ENCODE peak calls at places on chromosomes 16 and 17, in ten cellular contexts. R, U, A, V, D, F, W, S, B and Y are unnamed samples.

GRCh38 chr16:2719328-2720062 is 529 bp downstream of the PRSS27 start:
- DNase-seq in R (peak; percentile 79), U (peak; percentile 68), A (no peak), V (peak; percentile 80), D (no peak), F (no peak), W (no peak), S (no peak), B (peak; percentile 49), Y (no peak)

GRCh38 chr17:62075308-62075815 is 10.3 kb upstream of the MED13 start:
- DNase-seq in R (no peak), U (no peak), A (no peak), V (no peak), D (no peak), F (no peak), W (no peak), S (no peak), B (no peak), Y (no peak)

GRCh38 chr17:59365383-59365981 is 34.0 kb downstream of the YPEL2 start:
- DNase-seq in R (no peak), U (no peak), A (no peak), V (no peak), D (peak; percentile 87), F (peak; percentile 45), W (no peak), S (peak; percentile 53), B (peak; percentile 52), Y (no peak)

GRCh38 chr17:66301864-66302741 is at the start of gene PRKCA:
- DNase-seq in R (peak; percentile 81), U (peak; percentile 81), A (peak; percentile 29), V (peak; percentile 84), D (peak; percentile 79), F (peak; percentile 52), W (peak; percentile 38), S (peak; percentile 86), B (peak; percentile 54), Y (peak; percentile 64)

GRCh38 chr16:81521141-81521626 is 76.6 kb downstream of the CMIP start:
- DNase-seq in R (no peak), U (peak; percentile 44), A (no peak), V (peak; percentile 63), D (peak; percentile 52), F (no peak), W (peak; percentile 48), S (no peak), B (no peak), Y (no peak)

GRCh38 chr17:2093349-2093748 is 38.4 kb downstream of the HIC1 start:
- DNase-seq in R (no peak), U (peak; percentile 77), A (no peak), V (no peak), D (no peak), F (no peak), W (no peak), S (no peak), B (no peak), Y (no peak)

GRCh38 chr16:85903576-85903975 is 4.6 kb downstream of the IRF8 start:
- DNase-seq in R (no peak), U (no peak), A (no peak), V (no peak), D (no peak), F (no peak), W (no peak), S (no peak), B (no peak), Y (no peak)

GRCh38 chr17:37358098-37358829 is 17.5 kb upstream of the C17orf78 start:
- DNase-seq in R (peak; percentile 80), U (peak; percentile 43), A (no peak), V (peak; percentile 57), D (peak; percentile 71), F (peak; percentile 78), W (peak; percentile 36), S (peak; percentile 77), B (peak; percentile 81), Y (peak; percentile 68)

GRCh38 chr16:69465083-69465721 is 40.8 kb downstream of the CYB5B start:
- DNase-seq in R (no peak), U (no peak), A (no peak), V (peak; percentile 27), D (no peak), F (peak; percentile 26), W (no peak), S (no peak), B (peak; percentile 45), Y (no peak)

GRCh38 chr17:81097134-81097942 is 62.4 kb downstream of the BAIAP2 start:
- DNase-seq in R (peak; percentile 93), U (peak; percentile 74), A (peak; percentile 75), V (peak; percentile 68), D (peak; percentile 88), F (peak; percentile 79), W (no peak), S (peak; percentile 93), B (peak; percentile 65), Y (peak; percentile 73)

GRCh38 chr17:19363460-19364035 is 1.0 kb upstream of the B9D1 start:
- DNase-seq in R (no peak), U (no peak), A (no peak), V (no peak), D (no peak), F (no peak), W (no peak), S (peak; percentile 56), B (no peak), Y (no peak)

GRCh38 chr16:87368029-87368765 is 15.4 kb downstream of the FBXO31 start:
- DNase-seq in R (no peak), U (no peak), A (no peak), V (no peak), D (no peak), F (peak; percentile 73), W (no peak), S (no peak), B (no peak), Y (no peak)

DNA sequence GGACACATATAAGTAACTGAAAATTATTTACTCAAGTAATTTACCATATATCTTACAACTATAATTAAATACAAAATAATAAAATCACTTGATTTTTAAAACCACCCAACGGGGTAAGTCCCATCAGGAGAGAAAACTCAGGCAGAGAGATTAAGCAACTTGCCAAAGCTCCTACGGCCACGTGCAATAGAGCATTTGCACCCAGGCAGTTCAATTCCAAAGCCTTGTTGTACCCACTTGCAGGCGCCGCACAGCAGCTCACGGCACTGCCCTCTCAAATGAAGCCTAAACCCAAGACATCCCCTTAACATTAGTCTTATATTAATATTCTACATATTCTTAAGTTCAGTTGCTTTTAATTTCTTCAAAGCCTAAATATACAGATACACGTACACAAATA is 75.7 kb downstream of the SPAG9 start:
- DNase-seq in R (no peak), U (no peak), A (no peak), V (no peak), D (no peak), F (no peak), W (no peak), S (no peak), B (no peak), Y (no peak)
- TF ChIP-seq POLR2AphosphoS5 in R (no peak), U (no peak), A (no peak), V (no peak), D (no peak), F (no peak), W (no peak), S (no peak), B (no peak), Y (no peak)

DNA sequence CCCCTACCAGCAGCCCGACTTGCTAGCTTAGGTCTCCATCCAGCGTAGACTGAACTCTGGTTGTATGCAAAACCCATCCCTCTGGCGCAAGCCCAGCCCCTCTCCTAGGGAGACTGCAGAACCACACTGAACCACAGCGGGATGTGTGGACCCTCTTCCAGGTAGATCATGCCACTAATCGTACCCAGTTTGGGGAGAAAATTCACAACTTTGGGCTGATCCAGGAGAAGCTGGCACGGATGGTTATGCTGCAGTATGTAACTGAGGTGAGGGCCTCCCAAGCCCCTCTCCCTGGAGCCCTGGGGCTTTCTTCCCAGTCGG is 3.2 kb downstream of the ACADVL start:
- DNase-seq in R (no peak), U (no peak), A (no peak), V (no peak), D (no peak), F (no peak), W (no peak), S (peak; percentile 66), B (no peak), Y (no peak)
- TF ChIP-seq POLR2AphosphoS5 in R (no peak), U (no peak), A (no peak), V (no peak), D (no peak), F (no peak), W (no peak), S (no peak), B (peak; percentile 14), Y (no peak)

DNA sequence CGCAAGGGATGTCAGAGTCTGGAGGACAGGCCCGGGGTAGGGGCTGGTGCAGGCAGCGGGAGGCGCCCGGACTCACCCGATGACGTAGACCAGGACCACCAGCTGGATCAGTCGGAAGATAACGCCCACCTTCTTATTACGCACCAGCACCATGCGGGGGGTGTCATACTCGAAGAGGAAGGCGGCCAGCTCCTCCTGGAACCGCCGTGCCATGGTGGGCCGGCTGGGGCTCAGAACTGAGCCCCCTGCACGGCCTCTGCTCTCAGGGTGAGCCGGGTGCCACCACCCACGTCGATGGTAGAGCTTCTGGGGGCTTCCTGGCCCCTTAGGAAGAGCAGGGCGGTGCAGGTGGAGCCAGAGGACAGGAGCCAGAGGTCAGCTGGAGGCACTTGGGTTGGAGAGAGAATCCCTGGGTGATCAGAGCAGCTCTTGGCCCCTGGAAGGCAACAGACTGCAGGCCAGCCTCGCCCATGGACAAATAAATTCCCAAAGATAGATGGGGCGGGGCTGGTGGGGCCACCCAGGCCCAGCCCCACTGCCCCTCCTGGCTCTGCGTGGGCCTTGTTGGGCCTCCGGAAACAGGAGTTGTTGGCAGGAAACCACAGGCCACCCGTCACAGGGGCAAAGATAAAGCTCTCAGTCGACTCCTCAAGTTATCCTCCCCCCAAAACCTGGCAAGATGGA is at the start of gene P2RX1:
- DNase-seq in R (no peak), U (peak; percentile 60), A (no peak), V (peak; percentile 79), D (peak; percentile 83), F (no peak), W (no peak), S (no peak), B (no peak), Y (no peak)
- TF ChIP-seq POLR2AphosphoS5 in R (no peak), U (no peak), A (no peak), V (no peak), D (no peak), F (no peak), W (no peak), S (peak; percentile 41), B (no peak), Y (no peak)

GRCh38 chr16:28925386-28926228 is 569 bp upstream of the RABEP2 start:
- DNase-seq in R (peak; percentile 93), U (peak; percentile 62), A (peak; percentile 54), V (peak; percentile 76), D (peak; percentile 85), F (peak; percentile 80), W (no peak), S (peak; percentile 87), B (peak; percentile 73), Y (peak; percentile 62)
- TF ChIP-seq POLR2AphosphoS5 in R (no peak), U (no peak), A (peak; percentile 71), V (peak; percentile 1), D (peak; percentile 75), F (peak; percentile 49), W (peak; percentile 35), S (peak; percentile 51), B (no peak), Y (peak; percentile 30)